ENCODE peak calls at places on chromosomes 7 and 10, in seven cellular contexts. O, D, Y, W, C, A and J are unnamed samples.

GRCh38 chr10:88187472-88187871 is 324.0 kb downstream of the PTEN start:
- DNase-seq in O (no peak), W (no peak), Y (no peak), C (no peak), D (no peak), A (no peak), J (no peak)

GRCh38 chr7:128302110-128302509 is 41.6 kb downstream of the RBM28 start:
- DNase-seq in D (no peak), O (no peak), W (no peak), C (no peak), Y (no peak), A (no peak), J (no peak)

GRCh38 chr7:141838581-141838980 is 2.7 kb downstream of the PRSS37 start:
- DNase-seq in D (no peak), O (no peak), Y (no peak), C (no peak), A (no peak), W (no peak), J (no peak)

GRCh38 chr10:43226851-43227845 is 39.7 kb downstream of the RASGEF1A start:
- DNase-seq in W (no peak), C (peak), O (no peak), D (peak), A (peak), Y (peak), J (no peak)

GRCh38 chr10:8283986-8284385 is 229.5 kb downstream of the GATA3 start:
- DNase-seq in A (no peak), D (no peak), O (no peak), Y (peak), C (no peak), W (no peak), J (no peak)

GRCh38 chr10:98403812-98404504 is 11.0 kb downstream of the PYROXD2 start:
- DNase-seq in C (no peak), O (no peak), W (no peak), D (no peak), Y (no peak), A (no peak), J (no peak)

GRCh38 chr7:138292951-138293350 is 167.1 kb upstream of the TRIM24 start:
- DNase-seq in A (no peak), Y (no peak), C (no peak), O (no peak), W (no peak), D (no peak), J (no peak)

GRCh38 chr7:101940830-101941229 is 123.4 kb downstream of the CUX1 start:
- DNase-seq in O (no peak), D (peak), A (peak), Y (no peak), W (peak), C (no peak), J (no peak)

GRCh38 chr7:26278769-26279168 is 12.9 kb upstream of the SNX10 start:
- DNase-seq in C (no peak), D (no peak), Y (no peak), O (peak), A (no peak), W (peak), J (no peak)